ENCODE peak calls at places on chromosomes 2 and 18, in seven cellular contexts. O is HFF-Myc; Y is T-cell; M is T-helper 2 cell treated with Interferon-gamma antibody and Interleukin-4, amounts not matched to agents 5 μg/mL and 100 μg/mL, for 36 hours; Z is midbrain; G is activated CD4-positive, alpha-beta T cell treated with anti-CD3 and anti-CD28 coated beads for 4 hours; N is GM10248. U is an unnamed sample.

GRCh38 chr2:200700856-200701255 is 110.9 kb upstream of the BZW1 start:
- DNase-seq in Y (no peak), N (no peak), M (no peak), G (no peak), O (no peak), Z (no peak), U (no peak)

GRCh38 chr2:58886009-58886408 is 644.9 kb upstream of the FANCL start:
- DNase-seq in G (no peak), O (no peak), Y (no peak), N (no peak), M (no peak), Z (no peak), U (no peak)

GRCh38 chr2:43484323-43484930 is 111.4 kb downstream of the THADA start:
- DNase-seq in N (no peak), O (peak; percentile 78), Z (peak; percentile 71), Y (no peak), M (no peak), G (no peak), U (no peak)

GRCh38 chr18:80009661-80010550 is 21.5 kb upstream of the TXNL4A start:
- DNase-seq in Y (no peak), G (no peak), Z (no peak), M (no peak), O (peak; percentile 89), N (no peak), U (peak; percentile 8)

GRCh38 chr2:97664636-97664970 is 759 bp upstream of the ACTR1B start:
- DNase-seq in N (no peak), G (no peak), O (no peak), M (no peak), Y (no peak), Z (no peak), U (no peak)

GRCh38 chr2:241064008-241064801 is 37.9 kb downstream of the MTERF4 start:
- DNase-seq in Y (no peak), Z (no peak), M (peak; percentile 12), O (no peak), G (peak; percentile 39), N (no peak), U (peak; percentile 31)

GRCh38 chr2:184455616-184456015 is 142.7 kb upstream of the ZNF804A start:
- DNase-seq in Y (no peak), Z (no peak), G (no peak), M (no peak), O (no peak), N (no peak), U (no peak)

GRCh38 chr2:25740810-25741381 is 67.5 kb upstream of the DTNB start:
- DNase-seq in G (no peak), N (no peak), M (no peak), Y (no peak), O (no peak), Z (no peak), U (no peak)

GRCh38 chr2:107633580-107634147 is 193.0 kb upstream of the RGPD4 start:
- DNase-seq in N (no peak), M (no peak), Z (no peak), G (no peak), O (peak; percentile 14), Y (no peak), U (no peak)

GRCh38 chr2:26274058-26274613 is 29.4 kb downstream of the HADHB start:
- DNase-seq in G (no peak), Y (no peak), N (no peak), M (no peak), O (no peak), Z (peak; percentile 33), U (no peak)

GRCh38 chr2:74538881-74539339 is 9.2 kb downstream of the HTRA2 start:
- DNase-seq in Y (no peak), O (no peak), M (no peak), N (peak; percentile 53), G (no peak), Z (no peak), U (no peak)

GRCh38 chr2:54669677-54670484 is 53.6 kb upstream of the EML6 start:
- DNase-seq in N (no peak), M (no peak), Z (peak; percentile 51), Y (no peak), O (no peak), G (no peak), U (no peak)

GRCh38 chr2:41821167-41821566 is 226.7 kb upstream of the PKDCC start:
- DNase-seq in M (no peak), O (no peak), G (no peak), Y (no peak), Z (no peak), N (no peak), U (no peak)

GRCh38 chr2:109330056-109330455 is 201.1 kb downstream of the SH3RF3 start:
- DNase-seq in G (no peak), M (no peak), O (no peak), N (no peak), Z (no peak), Y (no peak), U (no peak)

GRCh38 chr2:2333076-2333475 is 2.0 kb upstream of the MYT1L start:
- DNase-seq in N (no peak), G (no peak), Y (no peak), Z (no peak), O (no peak), M (no peak), U (no peak)

GRCh38 chr18:59885579-59886163 is 14.1 kb upstream of the PMAIP1 start:
- DNase-seq in Z (no peak), G (peak; percentile 5), O (peak; percentile 70), N (peak; percentile 66), M (peak; percentile 47), Y (no peak), U (no peak)

GRCh38 chr2:169486487-169486886 is 7.2 kb downstream of the BBS5 start:
- DNase-seq in Z (no peak), Y (no peak), G (no peak), M (no peak), O (no peak), N (no peak), U (no peak)

GRCh38 chr18:7516505-7517117 is 50.5 kb upstream of the PTPRM start:
- DNase-seq in G (no peak), Z (no peak), M (no peak), Y (no peak), N (no peak), O (no peak), U (no peak)

GRCh38 chr2:10654069-10654468 is 35.7 kb downstream of the NOL10 start:
- DNase-seq in M (peak; percentile 64), N (no peak), Z (no peak), Y (no peak), O (no peak), G (peak; percentile 64), U (no peak)

GRCh38 chr2:199747427-199747826 is 103.6 kb downstream of the FTCDNL1 start:
- DNase-seq in G (no peak), M (no peak), N (no peak), O (no peak), Z (no peak), Y (no peak), U (no peak)

GRCh38 chr2:27133195-27133875 is 1.1 kb downstream of the PREB start:
- DNase-seq in N (no peak), M (peak; percentile 25), O (no peak), Y (no peak), Z (no peak), G (no peak), U (no peak)

GRCh38 chr2:188511346-188511745 is 219.7 kb downstream of the GULP1 start:
- DNase-seq in Y (no peak), N (no peak), G (no peak), O (no peak), M (no peak), Z (no peak), U (no peak)

GRCh38 chr2:23249348-23249747 is 135.6 kb upstream of the KLHL29 start:
- DNase-seq in N (no peak), M (no peak), O (no peak), G (no peak), Y (no peak), Z (peak; percentile 68), U (no peak)

GRCh38 chr2:239472220-239472775 is 71.5 kb upstream of the HDAC4 start:
- DNase-seq in N (no peak), M (no peak), O (no peak), G (no peak), Z (no peak), Y (no peak), U (no peak)

GRCh38 chr2:149044500-149044899 is 6.0 kb downstream of the LYPD6B start:
- DNase-seq in N (no peak), Y (no peak), M (no peak), Z (no peak), G (no peak), O (no peak), U (no peak)

GRCh38 chr2:35184471-35184870 is 1171.1 kb upstream of the CRIM1 start:
- DNase-seq in M (no peak), G (no peak), N (no peak), Z (no peak), O (no peak), Y (no peak), U (no peak)

GRCh38 chr2:166609183-166609959 is 115.3 kb upstream of the SCN7A start:
- DNase-seq in G (no peak), M (no peak), O (no peak), Y (no peak), Z (no peak), N (no peak), U (no peak)

GRCh38 chr2:97844311-97844859 is 131.0 kb downstream of the ZAP70 start:
- DNase-seq in O (no peak), G (no peak), Y (no peak), N (no peak), M (no peak), Z (no peak), U (no peak)

GRCh38 chr2:100895402-100895801 is 75.5 kb downstream of the NPAS2 start:
- DNase-seq in Z (peak; percentile 56), Y (no peak), M (no peak), G (no peak), N (no peak), O (no peak), U (no peak)

GRCh38 chr18:9000736-9001135 is 101.8 kb upstream of the NDUFV2 start:
- DNase-seq in O (no peak), M (no peak), Y (no peak), N (no peak), G (no peak), Z (no peak), U (no peak)

GRCh38 chr18:13726972-13727331 is 479 bp downstream of the RNMT start:
- DNase-seq in Z (peak; percentile 39), N (no peak), M (no peak), O (no peak), Y (no peak), G (no peak), U (peak; percentile 20)